ENCODE peak calls at places on chromosome 17, in nine cellular contexts. O is ELR, R is NCI-H1092 treated with DMSO at 0.1 percent for 48 hours, I is AG04450, J is NCI-H446 treated with DMSO at 0.1 percent for 48 hours, P is colonic mucosa, U is AG08395, X is dermis blood vessel endothelial cell, G is Right ventricle myocardium superior. Z is an unnamed sample.

GRCh38 chr17:77378318-77379064 is 237.7 kb downstream of the SEC14L1 start:
- DNase-seq in O (no peak), R (no peak), I (no peak), J (peak), P (no peak), U (no peak), X (no peak), G (no peak), Z (no peak)

GRCh38 chr17:78739331-78739853 is 42.7 kb downstream of the CYTH1 start:
- DNase-seq in O (no peak), R (no peak), I (no peak), J (no peak), P (no peak), U (no peak), X (no peak), G (no peak), Z (no peak)

GRCh38 chr17:54907385-54907784 is 6.7 kb downstream of the TOM1L1 start:
- DNase-seq in O (no peak), R (no peak), I (no peak), J (no peak), P (no peak), U (no peak), X (no peak), G (no peak), Z (no peak)

GRCh38 chr17:17900615-17901520 is 64.1 kb upstream of the SREBF1 start:
- DNase-seq in O (peak), R (peak), I (peak), J (peak), P (peak), U (peak), X (peak), G (peak), Z (peak)

GRCh38 chr17:77526728-77527355 is 386.1 kb downstream of the SEC14L1 start:
- DNase-seq in O (no peak), R (no peak), I (no peak), J (peak), P (no peak), U (no peak), X (no peak), G (no peak), Z (no peak)

GRCh38 chr17:27921599-27921998 is 28.4 kb upstream of the LYRM9 start:
- DNase-seq in O (no peak), R (no peak), I (no peak), J (no peak), P (no peak), U (no peak), X (no peak), G (no peak), Z (no peak)

GRCh38 chr17:29390856-29391631 is 881 bp downstream of the TAOK1 start:
- DNase-seq in O (peak), R (peak), I (no peak), J (no peak), P (peak), U (no peak), X (peak), G (no peak), Z (peak)

GRCh38 chr17:53633856-53634255 is 188.9 kb upstream of the KIF2B start:
- DNase-seq in O (no peak), R (no peak), I (no peak), J (no peak), P (no peak), U (no peak), X (no peak), G (no peak), Z (no peak)

GRCh38 chr17:56604691-56605090 is 11.2 kb downstream of the NOG start:
- DNase-seq in O (no peak), R (no peak), I (no peak), J (no peak), P (no peak), U (peak), X (no peak), G (no peak), Z (no peak)

GRCh38 chr17:35243459-35244204 is 760 bp downstream of the SLFN5 start:
- DNase-seq in O (peak), R (no peak), I (no peak), J (no peak), P (peak), U (peak), X (peak), G (peak), Z (peak)

GRCh38 chr17:59149841-59150511 is 5.0 kb downstream of the SKA2 start:
- DNase-seq in O (peak), R (no peak), I (no peak), J (no peak), P (no peak), U (no peak), X (no peak), G (no peak), Z (no peak)

GRCh38 chr17:74295625-74296547 is 21.9 kb downstream of the DNAI2 start:
- DNase-seq in O (no peak), R (no peak), I (no peak), J (no peak), P (no peak), U (no peak), X (no peak), G (peak), Z (peak)

GRCh38 chr17:14797801-14798200 is 467.3 kb downstream of the PMP22 start:
- DNase-seq in O (no peak), R (no peak), I (no peak), J (no peak), P (no peak), U (no peak), X (no peak), G (no peak), Z (peak)

Z was measured in Daoy.